ENCODE peak calls at places on chromosomes 7 and 10, in six cellular contexts. R, N, J, K, V and E are unnamed samples.

GRCh38 chr7:121304259-121304658 is 24.5 kb upstream of the WNT16 start:
- DNase-seq in R (no peak), N (no peak), J (peak), K (no peak), V (no peak), E (no peak)

GRCh38 chr10:31721166-31721565 is 207.5 kb downstream of the ARHGAP12 start:
- DNase-seq in R (no peak), N (no peak), J (no peak), K (no peak), V (no peak), E (no peak)

GRCh38 chr10:82288461-82288881 is 413.5 kb downstream of the NRG3 start:
- DNase-seq in R (no peak), N (peak), J (no peak), K (no peak), V (peak), E (no peak)

GRCh38 chr7:109449760-109450159 is 880.1 kb downstream of the DNAJB9 start:
- DNase-seq in R (no peak), N (no peak), J (no peak), K (no peak), V (no peak), E (no peak)

GRCh38 chr7:90119178-90119971 is 34.9 kb upstream of the STEAP1 start:
- DNase-seq in R (peak), N (no peak), J (peak), K (peak), V (no peak), E (no peak)

GRCh38 chr10:121041499-121041898 is 190.3 kb downstream of the WDR11 start:
- DNase-seq in R (no peak), N (no peak), J (no peak), K (no peak), V (no peak), E (no peak)

GRCh38 chr7:75842836-75843446 is 29.3 kb upstream of the CCL24 start:
- DNase-seq in R (no peak), N (peak), J (peak), K (no peak), V (peak), E (no peak)

GRCh38 chr10:115969591-115969990 is 303.4 kb downstream of the GFRA1 start:
- DNase-seq in R (no peak), N (no peak), J (no peak), K (no peak), V (no peak), E (no peak)

GRCh38 chr7:139629392-139630082 is 106.1 kb downstream of the CLEC2L start:
- DNase-seq in R (no peak), N (no peak), J (no peak), K (no peak), V (no peak), E (no peak)

GRCh38 chr7:37198906-37199485 is 249.7 kb downstream of the ELMO1 start:
- DNase-seq in R (peak), N (peak), J (peak), K (peak), V (peak), E (peak)

GRCh38 chr7:30164567-30164966 is 29.8 kb downstream of the MTURN start:
- DNase-seq in R (no peak), N (peak), J (peak), K (no peak), V (peak), E (no peak)

GRCh38 chr10:126054191-126054590 is 157.8 kb downstream of the FANK1 start:
- DNase-seq in R (no peak), N (no peak), J (no peak), K (no peak), V (no peak), E (no peak)

GRCh38 chr10:63758080-63758479 is 236.9 kb downstream of the REEP3 start:
- DNase-seq in R (no peak), N (peak), J (peak), K (no peak), V (no peak), E (no peak)

GRCh38 chr7:117217636-117218035 is 105.2 kb downstream of the WNT2 start:
- DNase-seq in R (no peak), N (peak), J (peak), K (no peak), V (no peak), E (no peak)

GRCh38 chr10:47025253-47025539 is 114.0 kb downstream of the PTPN20 start:
- DNase-seq in R (no peak), N (no peak), J (no peak), K (peak), V (no peak), E (no peak)

GRCh38 chr10:54800677-54801480 is at the start of gene PCDH15:
- DNase-seq in R (peak), N (peak), J (no peak), K (peak), V (peak), E (peak)

GRCh38 chr10:127776816-127777215 is 39.8 kb downstream of the FOXI2 start:
- DNase-seq in R (no peak), N (no peak), J (no peak), K (no peak), V (no peak), E (no peak)

GRCh38 chr10:92591550-92592140 is 1.3 kb upstream of the KIF11 start:
- DNase-seq in R (peak), N (peak), J (peak), K (peak), V (peak), E (peak)

GRCh38 chr7:20132596-20132995 is 84.6 kb downstream of the MACC1 start:
- DNase-seq in R (no peak), N (no peak), J (no peak), K (no peak), V (no peak), E (no peak)

GRCh38 chr10:24681476-24682088 is 42.1 kb downstream of the ARHGAP21 start:
- DNase-seq in R (no peak), N (no peak), J (no peak), K (no peak), V (no peak), E (no peak)

GRCh38 chr10:94206176-94206575 is 156.6 kb downstream of the NOC3L start:
- DNase-seq in R (no peak), N (no peak), J (no peak), K (no peak), V (no peak), E (no peak)
- H2BK5ac ChIP-seq in R (no peak), N (no peak), J (no peak), K (no peak), V (no peak), E (no peak)

DNA sequence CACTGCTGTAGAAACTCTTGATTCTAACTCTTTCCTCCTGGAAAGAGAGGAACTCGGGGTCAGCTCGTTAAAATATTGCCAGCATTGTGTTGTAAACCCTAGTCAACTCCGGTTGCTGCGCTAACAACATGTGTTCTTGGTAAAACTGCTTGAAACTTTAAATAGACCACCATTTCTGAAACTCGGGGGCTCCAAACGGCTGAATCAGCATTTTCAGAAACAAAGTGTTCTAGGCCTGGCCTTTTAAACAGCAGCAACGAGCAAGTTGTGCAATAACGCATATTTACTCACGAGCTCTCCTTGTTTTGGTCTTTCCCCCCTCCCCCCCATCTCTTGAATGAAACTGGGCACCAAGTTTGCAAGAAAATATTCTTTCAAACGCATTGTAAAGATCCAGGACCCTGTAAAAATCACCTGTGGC is 9.2 kb upstream of the GRB10 start:
- DNase-seq in R (no peak), N (peak), J (peak), K (no peak), V (peak), E (no peak)
- H2BK120ac ChIP-seq in R (no peak), N (no peak), J (peak), K (no peak), V (no peak), E (no peak)

GRCh38 chr10:132207536-132208488 is 21.1 kb downstream of the DPYSL4 start:
- DNase-seq in R (no peak), N (no peak), J (no peak), K (no peak), V (no peak), E (no peak)

GRCh38 chr10:132204781-132205473 is 18.2 kb downstream of the DPYSL4 start:
- DNase-seq in R (peak), N (no peak), J (no peak), K (no peak), V (no peak), E (no peak)

GRCh38 chr10:132206806-132207535 is 20.2 kb downstream of the DPYSL4 start:
- DNase-seq in R (no peak), N (no peak), J (no peak), K (no peak), V (no peak), E (no peak)

GRCh38 chr10:132205650-132206376 is 19.1 kb downstream of the DPYSL4 start:
- DNase-seq in R (no peak), N (no peak), J (no peak), K (no peak), V (no peak), E (no peak)

GRCh38 chr10:132206377-132206745 is 19.6 kb downstream of the DPYSL4 start:
- DNase-seq in R (no peak), N (no peak), J (no peak), K (no peak), V (no peak), E (no peak)
- H3K14ac ChIP-seq in R (no peak), N (no peak), J (no peak), K (no peak), V (no peak), E (peak)

DNA sequence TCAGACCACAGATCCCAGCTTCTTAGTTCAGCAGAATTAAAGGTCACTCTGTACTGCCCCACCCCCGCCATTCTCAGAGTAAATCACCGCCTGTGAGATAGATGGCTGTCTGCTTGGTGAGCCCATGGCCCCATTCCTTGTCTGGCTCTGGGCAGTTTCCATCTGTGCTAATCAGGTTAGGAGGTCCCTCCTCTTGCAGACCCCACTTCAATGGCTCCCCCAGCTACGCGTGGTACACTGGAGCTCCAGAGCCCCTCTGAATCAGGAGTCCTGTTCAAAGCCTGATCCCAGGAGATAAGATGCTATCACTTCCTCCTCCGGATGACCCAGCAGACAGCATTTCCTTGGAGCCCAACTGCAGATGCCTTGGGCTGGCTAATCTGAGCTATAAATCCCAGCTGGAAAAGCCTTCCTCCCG is 122.4 kb downstream of the SH3PXD2A start:
- DNase-seq in R (no peak), N (peak), J (no peak), K (no peak), V (no peak), E (no peak)
- H2BK5ac ChIP-seq in R (no peak), N (peak), J (no peak), K (no peak), V (no peak), E (no peak)

DNA sequence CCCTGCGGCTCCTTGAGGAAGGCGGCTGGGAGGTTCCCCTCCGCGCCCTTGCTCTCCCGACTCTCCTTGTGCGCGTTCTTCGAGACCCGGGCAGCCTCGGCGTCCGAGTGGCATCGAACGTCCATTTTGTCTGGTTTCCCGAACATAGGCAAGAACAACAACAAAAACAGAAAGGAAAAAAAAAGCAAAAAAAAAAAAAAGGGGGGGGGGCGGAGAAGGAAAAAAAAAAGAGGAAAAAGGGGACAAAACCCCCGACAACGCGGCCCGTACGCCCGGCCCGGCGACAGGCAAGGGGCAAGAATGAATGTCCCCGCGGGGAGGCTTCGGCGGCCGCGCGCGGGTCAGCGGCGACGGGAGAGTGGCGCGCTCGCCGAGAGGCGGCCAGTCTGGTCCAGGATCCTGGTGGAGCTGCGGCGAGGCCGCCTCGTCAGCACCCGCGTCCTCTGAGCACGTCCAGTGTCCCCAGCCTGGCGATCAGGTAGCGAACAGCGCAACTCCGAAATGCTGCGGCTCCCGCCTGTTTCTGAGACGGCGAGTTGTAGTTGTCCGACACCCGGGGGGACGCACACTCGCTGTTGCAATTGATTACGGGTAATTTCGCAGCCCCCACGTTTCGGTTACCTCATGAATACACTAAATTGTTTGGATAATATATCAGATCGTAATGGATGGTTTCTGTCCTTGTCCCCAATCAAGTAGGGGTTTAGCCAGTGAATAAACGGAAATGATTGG is at the start of gene VAX1:
- DNase-seq in R (peak), N (peak), J (no peak), K (peak), V (no peak), E (no peak)
- H2BK120ac ChIP-seq in R (no peak), N (no peak), J (no peak), K (no peak), V (no peak), E (peak)

DNA sequence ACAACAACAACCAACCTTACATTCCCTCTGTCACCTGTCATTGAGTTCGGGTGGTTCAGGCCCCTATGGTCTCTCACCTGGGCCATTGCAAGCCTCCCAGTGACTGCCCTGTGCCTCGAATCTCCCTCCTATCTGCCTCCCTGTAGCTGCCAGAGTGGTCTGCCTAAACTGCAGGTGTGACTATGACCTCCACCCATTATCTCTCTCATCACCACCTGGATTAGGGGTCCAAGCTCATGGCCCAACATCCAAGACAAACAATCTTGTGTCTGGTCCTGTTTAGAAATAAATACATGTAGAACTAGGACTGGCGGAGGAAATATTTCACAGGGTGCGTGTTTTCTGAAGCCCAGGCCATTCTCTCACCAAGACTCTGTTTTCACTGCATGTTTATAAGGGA is 146.6 kb downstream of the HERPUD2 start:
- DNase-seq in R (no peak), N (no peak), J (no peak), K (no peak), V (no peak), E (no peak)
- H3K14ac ChIP-seq in R (no peak), N (no peak), J (no peak), K (no peak), V (no peak), E (no peak)

DNA sequence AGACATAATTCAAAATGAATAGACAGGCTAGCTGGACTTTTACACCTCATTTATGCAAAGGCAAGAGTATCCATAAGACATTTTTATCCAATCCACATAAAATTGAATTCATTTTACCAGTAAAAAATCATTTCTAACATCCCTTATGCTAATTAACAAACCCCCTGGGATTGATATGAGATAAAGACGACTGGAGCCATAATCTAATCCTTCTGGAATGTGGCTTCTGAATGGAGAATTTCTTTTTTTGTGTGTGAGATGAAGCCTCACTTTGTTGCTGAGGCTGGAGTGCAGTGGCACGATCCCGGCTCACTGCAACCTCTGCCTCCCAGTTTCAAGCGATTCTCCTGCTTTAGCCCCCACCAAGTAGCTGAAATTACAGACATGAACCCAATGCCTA is 90.4 kb downstream of the AKR1D1 start:
- DNase-seq in R (no peak), N (no peak), J (no peak), K (no peak), V (no peak), E (no peak)
- H2BK5ac ChIP-seq in R (peak), N (peak), J (no peak), K (no peak), V (no peak), E (no peak)

GRCh38 chr7:151248191-151249033 is at the start of gene SMARCD3:
- DNase-seq in R (peak), N (peak), J (peak), K (peak), V (peak), E (peak)
- H2BK120ac ChIP-seq in R (no peak), N (peak), J (peak), K (no peak), V (peak), E (peak)

GRCh38 chr10:84895541-84895940 is 567.2 kb downstream of the CCSER2 start:
- DNase-seq in R (no peak), N (no peak), J (no peak), K (no peak), V (no peak), E (no peak)

GRCh38 chr10:84902549-84902948 is 574.2 kb downstream of the CCSER2 start:
- DNase-seq in R (no peak), N (peak), J (no peak), K (no peak), V (no peak), E (no peak)

GRCh38 chr10:84901885-84902284 is 573.5 kb downstream of the CCSER2 start:
- DNase-seq in R (no peak), N (no peak), J (no peak), K (no peak), V (no peak), E (no peak)

GRCh38 chr10:84900141-84900540 is 571.8 kb downstream of the CCSER2 start:
- DNase-seq in R (no peak), N (no peak), J (no peak), K (no peak), V (no peak), E (no peak)

DNA sequence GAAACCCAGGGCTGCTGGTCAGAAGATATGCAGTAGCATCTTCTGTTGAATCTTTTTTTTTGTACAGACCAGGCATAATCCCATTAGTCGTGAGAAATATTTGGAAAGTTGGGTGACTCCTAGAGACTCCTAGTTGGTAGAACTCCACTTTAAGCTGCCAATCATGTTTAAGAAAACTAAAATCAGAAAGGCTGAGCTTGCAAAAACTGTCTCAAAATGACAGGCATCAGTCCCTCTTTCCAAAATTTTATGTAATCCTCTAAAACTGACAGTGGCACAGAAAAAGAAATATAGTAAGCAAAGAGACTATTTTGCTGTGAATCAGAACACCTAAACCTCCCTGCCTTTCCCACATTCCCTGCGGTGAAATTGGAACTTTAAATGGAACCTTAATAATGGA is 568.5 kb downstream of the CCSER2 start:
- DNase-seq in R (no peak), N (no peak), J (no peak), K (no peak), V (no peak), E (no peak)
- H3K14ac ChIP-seq in R (no peak), N (no peak), J (no peak), K (no peak), V (no peak), E (no peak)

DNA sequence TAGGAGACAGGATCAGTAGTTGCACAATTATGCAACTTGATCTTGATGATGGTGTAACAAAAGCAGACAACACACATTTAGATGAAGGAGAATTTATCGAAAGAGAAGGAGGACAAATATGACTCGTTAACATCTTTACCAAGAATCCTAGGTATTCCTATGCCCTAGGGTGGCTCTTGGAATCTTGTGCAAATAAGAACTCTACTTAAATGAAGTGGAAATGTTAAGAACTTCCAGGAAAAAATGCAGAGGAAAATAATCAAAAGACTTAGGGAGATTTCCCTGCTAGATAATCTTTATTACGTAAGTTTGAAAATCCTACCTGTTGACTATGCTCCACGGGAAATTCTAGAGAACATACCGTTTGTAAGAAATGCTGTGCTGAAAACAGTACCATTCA is 485.4 kb downstream of the POM121L12 start:
- DNase-seq in R (no peak), N (peak), J (no peak), K (no peak), V (no peak), E (no peak)
- H2BK5ac ChIP-seq in R (no peak), N (no peak), J (no peak), K (no peak), V (no peak), E (no peak)